ENCODE peak calls at places on chromosomes 11 and 22, in eight cellular contexts. Y is astrocyte of the spinal cord, J is fibroblast of mammary gland, F is endodermal cell, P is A673, W is AG04450, V is cardiac fibroblast, Z is ovary. T is an unnamed sample.

GRCh38 chr22:25447689-25448434 is 116.6 kb upstream of the GRK3 start:
- DNase-seq in Y (peak), J (peak), F (peak), P (peak), W (peak), V (peak), Z (peak), T (peak)

GRCh38 chr11:88101881-88102594 is 73.2 kb downstream of the RAB38 start:
- DNase-seq in Y (no peak), J (no peak), F (no peak), P (no peak), W (no peak), V (no peak), Z (no peak), T (no peak)

GRCh38 chr11:43614214-43614613 is 66.3 kb upstream of the HSD17B12 start:
- DNase-seq in Y (no peak), J (no peak), F (no peak), P (no peak), W (no peak), V (no peak), Z (no peak), T (no peak)

GRCh38 chr22:46068908-46069481 is 81.3 kb upstream of the PPARA start:
- DNase-seq in Y (peak), J (peak), F (no peak), P (peak), W (no peak), V (peak), Z (peak), T (no peak)

GRCh38 chr22:32354360-32355351 is 3.0 kb upstream of the RFPL3 start:
- DNase-seq in Y (peak), J (peak), F (no peak), P (peak), W (peak), V (peak), Z (no peak), T (peak)

GRCh38 chr22:23036684-23037428 is 33.5 kb upstream of the GNAZ start:
- DNase-seq in Y (no peak), J (peak), F (no peak), P (peak), W (no peak), V (peak), Z (no peak), T (peak)

GRCh38 chr11:12285106-12285505 is 92.3 kb upstream of the PARVA start:
- DNase-seq in Y (peak), J (peak), F (no peak), P (no peak), W (peak), V (peak), Z (no peak), T (peak)

GRCh38 chr11:111762981-111763643 is 3.1 kb downstream of the PPP2R1B start:
- DNase-seq in Y (peak), J (peak), F (no peak), P (peak), W (no peak), V (peak), Z (no peak), T (no peak)

GRCh38 chr22:29787371-29787980 is 20.3 kb downstream of the UQCR10 start:
- DNase-seq in Y (no peak), J (no peak), F (no peak), P (no peak), W (no peak), V (no peak), Z (no peak), T (peak)

GRCh38 chr22:29784451-29785361 is 17.5 kb downstream of the UQCR10 start:
- DNase-seq in Y (no peak), J (no peak), F (no peak), P (no peak), W (no peak), V (peak), Z (peak), T (no peak)

GRCh38 chr22:29782061-29782845 is 15.1 kb downstream of the UQCR10 start:
- DNase-seq in Y (no peak), J (no peak), F (peak), P (no peak), W (no peak), V (peak), Z (peak), T (peak)

GRCh38 chr22:29788339-29789279 is 21.4 kb downstream of the UQCR10 start:
- DNase-seq in Y (no peak), J (no peak), F (no peak), P (no peak), W (no peak), V (no peak), Z (no peak), T (no peak)

DNA sequence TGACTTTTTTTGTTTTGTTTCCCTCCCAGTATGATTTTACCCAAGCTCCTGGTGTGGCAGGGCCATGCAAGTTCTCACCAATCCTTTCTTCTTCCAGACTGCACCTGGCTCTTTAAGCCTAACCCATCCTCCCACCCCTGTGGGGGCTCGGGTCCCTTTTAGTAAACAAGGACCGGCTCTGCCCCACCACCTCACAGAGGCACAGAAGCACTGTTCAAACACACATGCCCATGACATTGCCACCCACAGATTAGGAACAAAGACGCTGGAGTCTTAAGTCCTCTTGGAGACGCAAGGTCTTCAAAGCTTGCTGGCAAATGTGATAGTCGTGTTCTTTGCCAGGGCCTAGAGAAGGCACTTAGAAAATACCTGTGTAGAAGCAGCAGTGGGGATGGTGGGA is 18.9 kb downstream of the UQCR10 start:
- DNase-seq in Y (no peak), J (no peak), F (no peak), P (no peak), W (no peak), V (no peak), Z (no peak), T (no peak)
- H3K4me3 ChIP-seq in Y (no peak), J (no peak), F (no peak), P (no peak), W (no peak), V (no peak), Z (no peak), T (no peak)

GRCh38 chr11:104256525-104256924 is 92.6 kb upstream of the PDGFD start:
- DNase-seq in Y (peak), J (peak), F (no peak), P (peak), W (no peak), V (peak), Z (no peak), T (peak)
- TF ChIP-seq CTCF in Y (no peak), J (peak), F (peak), P (peak), W (peak), V (peak), Z (no peak), T (peak)

GRCh38 chr22:35401863-35402262 is 1.9 kb downstream of the MCM5 start:
- DNase-seq in Y (no peak), J (no peak), F (no peak), P (no peak), W (no peak), V (no peak), Z (no peak), T (no peak)
- H3K4me3 ChIP-seq in Y (no peak), J (no peak), F (no peak), P (peak), W (no peak), V (no peak), Z (no peak), T (no peak)

DNA sequence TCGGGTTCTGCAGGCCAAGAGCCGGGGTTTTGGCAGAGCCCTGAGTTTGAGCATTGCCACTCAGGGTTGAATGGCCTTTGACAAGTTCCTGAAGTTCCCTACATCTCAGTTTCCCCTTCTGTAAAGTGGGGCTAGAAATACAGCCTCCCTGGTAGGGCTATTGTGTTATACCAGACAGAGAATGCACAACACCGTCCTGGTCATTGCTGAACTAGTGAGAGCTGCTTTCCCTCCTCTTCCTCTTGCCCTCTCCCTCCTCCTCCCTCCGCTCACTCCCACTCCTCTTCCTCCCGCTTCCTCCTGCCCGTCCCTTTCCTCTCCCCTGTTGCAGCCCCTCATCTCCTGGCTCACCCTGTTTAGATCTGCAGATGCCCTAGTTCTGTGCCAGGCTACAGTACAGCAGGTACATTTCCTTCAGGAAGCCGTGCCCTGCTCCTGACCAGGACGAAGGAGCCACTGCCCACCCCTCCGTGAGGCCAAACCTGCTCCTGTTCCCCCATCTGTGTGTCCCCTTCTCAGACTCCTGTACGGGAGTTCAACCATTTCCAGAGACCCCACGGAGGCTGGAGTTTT is 91.5 kb upstream of the SHANK2 start:
- DNase-seq in Y (no peak), J (no peak), F (no peak), P (no peak), W (no peak), V (no peak), Z (no peak), T (no peak)
- TF ChIP-seq CTCF in Y (no peak), J (no peak), F (peak), P (no peak), W (no peak), V (no peak), Z (no peak), T (no peak)

DNA sequence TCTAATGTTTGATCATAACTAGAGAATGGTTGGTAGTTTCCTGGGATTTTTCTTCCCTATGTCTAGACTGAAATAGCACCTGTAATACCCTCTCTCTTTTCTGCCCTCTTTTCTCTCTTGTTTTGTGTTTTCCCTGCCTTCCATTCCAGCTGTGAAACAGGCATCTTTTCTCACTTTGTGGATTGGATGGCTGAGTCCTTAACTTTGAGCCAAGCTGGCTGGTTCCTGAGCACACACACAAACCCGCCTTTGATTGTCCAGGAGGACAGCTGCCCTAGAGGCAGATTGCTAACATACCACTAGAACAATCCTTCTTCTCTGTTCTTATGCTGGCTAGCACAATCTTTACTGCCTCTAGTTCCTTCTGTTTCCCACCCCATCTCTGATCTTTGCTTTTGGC is 17.7 kb downstream of the CTNND1 start:
- DNase-seq in Y (peak), J (no peak), F (peak), P (no peak), W (no peak), V (peak), Z (no peak), T (peak)
- H3K4me3 ChIP-seq in Y (no peak), J (no peak), F (peak), P (peak), W (no peak), V (no peak), Z (no peak), T (no peak)

GRCh38 chr11:117945047-117945820 is 16.0 kb upstream of the TMPRSS13 start:
- DNase-seq in Y (no peak), J (no peak), F (peak), P (no peak), W (no peak), V (no peak), Z (no peak), T (no peak)
- TF ChIP-seq CTCF in Y (no peak), J (peak), F (peak), P (peak), W (no peak), V (no peak), Z (no peak), T (no peak)

GRCh38 chr11:134802598-134802997 is 390.6 kb upstream of the B3GAT1 start:
- DNase-seq in Y (no peak), J (no peak), F (no peak), P (no peak), W (no peak), V (no peak), Z (no peak), T (no peak)

GRCh38 chr11:134800130-134800529 is 388.1 kb upstream of the B3GAT1 start:
- DNase-seq in Y (no peak), J (no peak), F (no peak), P (no peak), W (no peak), V (no peak), Z (no peak), T (no peak)

GRCh38 chr11:134800826-134801225 is 388.8 kb upstream of the B3GAT1 start:
- DNase-seq in Y (no peak), J (no peak), F (no peak), P (no peak), W (no peak), V (no peak), Z (no peak), T (no peak)

GRCh38 chr11:134801526-134801925 is 389.5 kb upstream of the B3GAT1 start:
- DNase-seq in Y (no peak), J (no peak), F (no peak), P (no peak), W (no peak), V (no peak), Z (no peak), T (no peak)

DNA sequence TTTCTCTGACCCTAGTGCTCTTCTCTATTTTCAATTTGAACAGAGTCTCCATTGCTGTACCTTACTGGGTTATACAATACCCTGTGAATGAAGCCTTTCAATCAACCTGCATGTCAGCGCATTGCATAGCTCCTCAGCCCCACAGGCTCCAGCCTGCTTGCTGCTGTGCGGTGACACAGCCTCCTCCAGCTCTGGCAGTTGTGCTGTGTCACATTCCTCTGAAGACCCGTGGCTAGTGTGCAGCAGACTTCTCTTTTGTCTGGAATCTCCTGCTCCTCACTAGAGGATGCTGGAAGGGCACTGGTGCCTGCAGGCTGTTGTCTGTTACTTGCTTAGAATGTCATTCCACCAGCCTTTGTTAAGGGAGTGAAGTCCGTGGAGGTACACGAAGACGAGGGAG is 390.1 kb upstream of the B3GAT1 start:
- DNase-seq in Y (no peak), J (no peak), F (no peak), P (no peak), W (no peak), V (no peak), Z (no peak), T (no peak)
- H3K4me3 ChIP-seq in Y (no peak), J (no peak), F (no peak), P (no peak), W (no peak), V (no peak), Z (no peak), T (no peak)

GRCh38 chr11:84800755-84801346 is 826.3 kb downstream of the DLG2 start:
- DNase-seq in Y (peak), J (peak), F (no peak), P (peak), W (peak), V (peak), Z (no peak), T (peak)
- TF ChIP-seq CTCF in Y (peak), J (peak), F (peak), P (peak), W (peak), V (peak), Z (no peak), T (peak)

DNA sequence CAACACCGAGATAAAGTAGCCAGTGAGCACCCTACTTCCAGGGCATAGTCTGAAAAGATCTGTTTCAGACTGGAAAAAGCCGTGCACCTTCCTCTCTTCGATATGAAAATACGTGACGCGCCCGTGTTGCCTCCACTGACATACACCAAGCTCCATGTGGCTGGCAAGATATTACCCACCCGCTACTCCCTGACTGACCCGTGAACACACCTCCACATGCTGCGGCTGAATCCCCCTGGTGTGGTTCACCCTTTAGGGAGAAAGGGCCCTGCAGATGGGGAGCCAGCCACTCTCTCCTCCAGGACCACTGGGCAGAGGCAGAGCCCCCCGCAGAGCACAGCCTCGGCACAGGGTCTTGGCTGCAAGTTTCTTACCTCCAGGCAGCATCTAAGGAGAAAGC is 245.0 kb downstream of the BRD1 start:
- DNase-seq in Y (no peak), J (no peak), F (no peak), P (no peak), W (no peak), V (no peak), Z (no peak), T (no peak)
- H3K4me3 ChIP-seq in Y (no peak), J (no peak), F (no peak), P (no peak), W (no peak), V (no peak), Z (no peak), T (no peak)

GRCh38 chr11:69598147-69598546 is 42.8 kb upstream of the CCND1 start:
- DNase-seq in Y (no peak), J (peak), F (peak), P (peak), W (no peak), V (peak), Z (no peak), T (no peak)
- TF ChIP-seq CTCF in Y (peak), J (no peak), F (peak), P (peak), W (no peak), V (no peak), Z (no peak), T (no peak)